ENCODE peak calls at places on chromosomes 16 and 17, in four cellular contexts. A, P, B and J are unnamed samples.

GRCh38 chr16:81996664-81997529 is 14.4 kb downstream of the SDR42E1 start:
- DNase-seq in A (no peak), P (no peak), B (no peak), J (no peak)

GRCh38 chr17:43740541-43740940 is 18.1 kb downstream of the SOST start:
- DNase-seq in P (no peak), A (no peak), B (no peak), J (no peak)

GRCh38 chr16:57061084-57061905 is 31.1 kb upstream of the CPNE2 start:
- DNase-seq in P (peak; percentile 79), B (no peak), A (peak; percentile 61), J (no peak)

GRCh38 chr16:17766012-17766411 is 295.3 kb upstream of the XYLT1 start:
- DNase-seq in B (no peak), A (no peak), P (no peak), J (no peak)

GRCh38 chr17:80955078-80955477 is 36.6 kb upstream of the CHMP6 start:
- DNase-seq in A (no peak), B (no peak), P (peak; percentile 2), J (no peak)

GRCh38 chr16:81730090-81731051 is 48.7 kb upstream of the PLCG2 start:
- DNase-seq in A (peak; percentile 81), P (peak; percentile 85), B (peak; percentile 65), J (peak; percentile 38)

GRCh38 chr16:70751593-70751992 is 49.4 kb downstream of the VAC14 start:
- DNase-seq in A (no peak), P (no peak), B (no peak), J (no peak)

GRCh38 chr17:37650419-37651003 is 7.3 kb upstream of the DDX52 start:
- DNase-seq in B (peak; percentile 20), A (no peak), P (peak; percentile 33), J (no peak)

GRCh38 chr16:64292953-64293352 is 828.9 kb downstream of the CDH11 start:
- DNase-seq in P (no peak), A (no peak), B (no peak), J (no peak)

GRCh38 chr17:76546556-76547182 is 6.8 kb downstream of the PRCD start:
- DNase-seq in P (peak; percentile 65), B (no peak), A (no peak), J (no peak)

GRCh38 chr17:4345569-4345968 is 20.9 kb downstream of the UBE2G1 start:
- DNase-seq in P (no peak), A (no peak), B (no peak), J (no peak)

GRCh38 chr17:49848019-49848473 is at the start of gene TAC4:
- DNase-seq in B (no peak), A (no peak), P (no peak), J (no peak)

GRCh38 chr16:66020061-66020460 is 346.4 kb upstream of the CDH5 start:
- DNase-seq in A (no peak), B (no peak), P (no peak), J (no peak)

GRCh38 chr17:72358465-72358864 is 237.6 kb downstream of the SOX9 start:
- DNase-seq in P (no peak), B (no peak), A (peak; percentile 75), J (no peak)

GRCh38 chr17:60077672-60078519 is 825 bp downstream of the HEATR6 start:
- DNase-seq in B (no peak), A (no peak), P (no peak), J (peak; percentile 71)

GRCh38 chr17:34447406-34447805 is 84.4 kb upstream of the CCL1 start:
- DNase-seq in P (no peak), B (no peak), A (no peak), J (no peak)

GRCh38 chr16:11082108-11082859 is 137.9 kb downstream of the CLEC16A start:
- DNase-seq in A (no peak), P (no peak), B (no peak), J (no peak)

GRCh38 chr16:642189-643049 is 791 bp downstream of the MCRIP2 start:
- DNase-seq in A (no peak), B (peak; percentile 39), P (peak; percentile 84), J (peak; percentile 44)

GRCh38 chr16:77833906-77834599 is 45.7 kb downstream of the VAT1L start:
- DNase-seq in P (no peak), A (peak; percentile 67), B (no peak), J (no peak)

GRCh38 chr17:3002538-3003301 is 60.7 kb downstream of the OR1D5 start:
- DNase-seq in A (no peak), B (no peak), P (no peak), J (no peak)

GRCh38 chr17:44218344-44219125 is 940 bp downstream of the UBTF start:
- DNase-seq in B (peak; percentile 93), P (peak; percentile 87), A (peak; percentile 79), J (peak; percentile 87)

GRCh38 chr16:12337776-12338655 is 361.5 kb downstream of the SNX29 start:
- DNase-seq in P (no peak), A (no peak), B (no peak), J (no peak)